ENCODE peak calls at places on chromosomes 2 and 18, in four cellular contexts. I is psoas muscle, B is substantia nigra, Q is endothelial cell. N is an unnamed sample.

GRCh38 chr2:215624423-215624829 is 188.6 kb upstream of the FN1 start:
- DNase-seq in I (no peak), B (no peak), Q (no peak), N (no peak)

GRCh38 chr2:229996320-229996719 is 72.4 kb downstream of the SLC16A14 start:
- DNase-seq in I (no peak), B (no peak), Q (no peak), N (no peak)

GRCh38 chr2:150296795-150297546 is 190.5 kb downstream of the RND3 start:
- DNase-seq in I (no peak), B (no peak), Q (no peak), N (no peak)

GRCh38 chr2:26193578-26194231 is 20.8 kb downstream of the GAREM2 start:
- DNase-seq in I (no peak), B (no peak), Q (no peak), N (no peak)

GRCh38 chr2:241598061-241598460 is 38.9 kb downstream of the THAP4 start:
- DNase-seq in I (peak), B (no peak), Q (no peak), N (no peak)

GRCh38 chr2:10305254-10305635 is 2.5 kb downstream of the HPCAL1 start:
- DNase-seq in I (no peak), B (no peak), Q (no peak), N (no peak)

GRCh38 chr18:47263197-47263827 is 11.9 kb upstream of the SKOR2 start:
- DNase-seq in I (no peak), B (no peak), Q (peak), N (no peak)

GRCh38 chr2:189783451-189783926 is 650 bp downstream of the ORMDL1 start:
- DNase-seq in I (no peak), B (no peak), Q (no peak), N (peak)

GRCh38 chr2:101737478-101738240 is 40.2 kb downstream of the MAP4K4 start:
- DNase-seq in I (no peak), B (no peak), Q (no peak), N (no peak)

GRCh38 chr2:45497355-45497754 is 113.7 kb downstream of the SRBD1 start:
- DNase-seq in I (no peak), B (no peak), Q (no peak), N (no peak)

GRCh38 chr2:45288532-45288931 is 279.3 kb upstream of the SIX2 start:
- DNase-seq in I (no peak), B (no peak), Q (no peak), N (peak)

N was measured in HTR-8/SVneo.